ENCODE peak calls at places on chromosomes 11 and 22, in six cellular contexts. B is IMR-90, H is neuronal stem cell, S is mesenchymal stem cell, N is mesendoderm, V is H1. A is an unnamed sample.

GRCh38 chr22:36397081-36397766 is 9.5 kb upstream of the MYH9 start:
- DNase-seq in B (peak; percentile 72), H (no peak), S (peak; percentile 86), N (peak; percentile 84), V (no peak), A (peak; percentile 56)

GRCh38 chr11:1224491-1225385 is 1.9 kb downstream of the MUC5B start:
- DNase-seq in B (no peak), H (no peak), S (no peak), N (peak; percentile 67), V (peak; percentile 54), A (no peak)

GRCh38 chr11:134482865-134483264 is 70.8 kb upstream of the B3GAT1 start:
- DNase-seq in B (no peak), H (no peak), S (no peak), N (no peak), V (no peak), A (no peak)

GRCh38 chr11:567036-567628 is 6.4 kb downstream of the RASSF7 start:
- DNase-seq in B (no peak), H (no peak), S (no peak), N (no peak), V (no peak), A (no peak)

GRCh38 chr11:69842746-69843528 is 23.7 kb upstream of the FGF3 start:
- DNase-seq in B (no peak), H (no peak), S (no peak), N (peak; percentile 24), V (no peak), A (no peak)

GRCh38 chr22:20437253-20438065 is at the start of gene SCARF2:
- DNase-seq in B (peak; percentile 62), H (peak; percentile 56), S (peak; percentile 69), N (peak; percentile 79), V (peak; percentile 62), A (no peak)

GRCh38 chr22:41285441-41285819 is 557 bp downstream of the RANGAP1 start:
- DNase-seq in B (peak; percentile 96), H (peak; percentile 37), S (peak; percentile 97), N (peak; percentile 91), V (peak; percentile 49), A (peak; percentile 97)

GRCh38 chr11:95011376-95011775 is 13.7 kb upstream of the KDM4E start:
- DNase-seq in B (no peak), H (no peak), S (no peak), N (no peak), V (no peak), A (no peak)

GRCh38 chr11:34783816-34784317 is 132.3 kb downstream of the APIP start:
- DNase-seq in B (no peak), H (no peak), S (no peak), N (no peak), V (no peak), A (no peak)

GRCh38 chr11:120871924-120872323 is 152.0 kb upstream of the TBCEL start:
- DNase-seq in B (no peak), H (no peak), S (no peak), N (no peak), V (no peak), A (no peak)

GRCh38 chr11:65110354-65110861 is 1.3 kb upstream of the TM7SF2 start:
- DNase-seq in B (peak; percentile 74), H (peak; percentile 85), S (peak; percentile 85), N (peak; percentile 88), V (peak; percentile 100), A (peak; percentile 80)
- H3K4me3 ChIP-seq in B (no peak overlapping the region), H (no peak overlapping the region), S (no peak overlapping the region), N (no peak overlapping the region), V (no peak overlapping the region), A (no peak overlapping the region)

GRCh38 chr22:17007852-17008731 is at the start of gene GAB4:
- DNase-seq in B (no peak), H (no peak), S (no peak), N (no peak), V (peak; percentile 49), A (no peak)

GRCh38 chr22:17012267-17012666 is 4.2 kb upstream of the GAB4 start:
- DNase-seq in B (no peak), H (no peak), S (no peak), N (no peak), V (no peak), A (peak; percentile 60)

GRCh38 chr22:17009640-17010291 is 1.7 kb upstream of the GAB4 start:
- DNase-seq in B (no peak), H (no peak), S (no peak), N (peak; percentile 2), V (peak; percentile 54), A (no peak)

DNA sequence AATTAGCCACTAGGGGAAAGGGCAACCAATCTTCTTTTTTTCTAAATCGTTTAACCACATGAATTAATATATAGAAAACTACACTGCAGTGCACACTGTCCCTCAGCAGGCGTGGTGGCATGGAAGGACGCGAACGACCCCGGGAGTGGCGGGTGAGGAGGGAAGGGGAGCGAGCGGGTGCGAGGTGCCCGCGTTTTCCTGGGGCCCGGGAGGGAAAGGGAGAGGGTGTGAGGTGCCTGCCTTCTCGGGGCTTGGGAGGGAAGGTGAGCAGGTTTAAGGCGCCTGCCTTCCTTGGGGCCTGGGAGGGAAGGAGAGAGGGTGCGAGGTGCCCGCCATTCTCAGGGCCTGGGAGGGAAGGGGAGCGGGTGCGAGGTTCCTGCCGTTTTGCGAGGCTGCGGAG is 765 bp downstream of the GAB4 start:
- DNase-seq in B (no peak), H (no peak), S (no peak), N (no peak), V (peak; percentile 64), A (no peak)
- H4K8ac ChIP-seq in B (no peak overlapping the region), H (no peak overlapping the region), S (no peak overlapping the region), N (no peak overlapping the region), V (no peak overlapping the region), A (no peak overlapping the region)

DNA sequence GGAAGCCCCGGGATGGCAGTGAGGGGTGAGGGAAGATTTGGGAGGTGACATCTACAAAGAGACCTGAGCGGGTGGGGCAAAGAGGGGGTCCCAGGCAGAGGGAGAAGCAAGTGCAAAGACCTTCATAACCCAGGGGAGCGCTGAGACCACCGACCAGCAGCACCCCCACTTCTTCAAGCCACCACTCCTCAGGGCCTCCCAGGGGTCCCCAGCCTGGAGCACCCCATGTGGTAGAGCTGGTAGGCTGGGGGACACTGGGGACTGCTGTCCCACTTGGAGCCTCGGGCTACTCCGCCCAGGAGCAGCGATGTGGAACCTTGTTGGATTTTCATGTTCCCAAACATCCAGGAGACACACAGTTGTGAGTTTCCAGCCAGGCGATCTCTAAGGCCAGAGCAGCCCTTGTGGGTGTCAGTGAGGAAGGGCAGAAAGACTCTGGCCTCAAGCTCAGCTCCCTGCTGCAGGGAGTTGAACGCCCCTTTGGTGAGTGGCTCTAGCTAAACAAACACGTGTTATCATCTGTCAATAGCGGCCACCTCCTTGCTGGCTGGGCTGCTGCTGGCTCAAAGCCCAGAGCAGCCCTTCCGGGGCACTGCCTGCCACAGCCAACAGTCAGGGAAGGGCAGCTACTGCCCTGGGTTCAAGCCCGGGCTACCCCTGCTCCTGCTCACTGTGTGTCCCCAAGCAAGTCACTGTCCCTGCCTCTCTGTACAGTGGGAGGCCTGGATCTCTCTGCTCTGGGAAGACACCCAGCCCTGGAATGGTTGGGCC is 25.7 kb upstream of the CHKA start:
- DNase-seq in B (peak; percentile 50), H (no peak), S (peak; percentile 18), N (no peak), V (no peak), A (no peak)
- H3K4me3 ChIP-seq in B (no peak overlapping the region), H (no peak overlapping the region), S (no peak overlapping the region), N (no peak overlapping the region), V (no peak overlapping the region), A (no peak overlapping the region)

DNA sequence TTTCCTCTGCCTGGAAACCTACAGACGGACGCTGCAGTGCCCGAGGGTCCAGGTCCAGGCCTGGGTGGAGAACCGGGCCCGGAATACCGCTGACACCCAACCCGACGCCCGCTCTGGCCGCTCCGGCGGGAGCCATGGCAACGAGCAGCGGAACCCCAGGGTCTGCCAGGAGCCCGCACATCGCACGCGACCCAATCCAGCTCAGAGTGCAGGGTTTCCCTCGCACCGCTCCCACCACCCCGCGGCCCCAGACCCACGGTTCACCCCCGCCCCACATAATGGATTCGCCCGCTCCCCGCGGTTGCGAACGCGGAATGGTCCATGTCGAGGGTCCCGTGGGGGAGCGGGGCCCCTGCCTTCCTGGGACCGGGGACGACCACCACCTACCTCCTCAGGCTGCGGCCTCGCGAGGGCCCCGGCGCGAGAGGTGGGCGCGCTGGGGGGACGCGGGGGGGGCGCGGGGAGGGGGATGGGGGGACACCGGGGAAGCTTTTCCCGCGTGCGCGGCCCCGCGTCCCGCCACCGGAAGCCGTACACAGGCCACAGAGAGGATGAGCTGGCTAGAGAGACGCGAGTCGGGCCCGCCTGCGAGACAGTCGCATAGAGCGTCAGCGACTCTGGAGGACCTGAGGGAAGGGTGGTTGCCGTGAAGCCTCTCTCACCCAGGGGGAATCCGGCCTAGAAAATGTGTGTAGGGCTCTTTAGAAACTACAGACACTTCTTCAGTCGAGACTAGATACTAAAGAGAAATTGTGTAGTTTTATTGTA is at the start of gene SSRP1:
- DNase-seq in B (peak; percentile 83), H (peak; percentile 73), S (peak; percentile 91), N (peak; percentile 95), V (peak; percentile 82), A (peak; percentile 60)
- H4K8ac ChIP-seq in B (peak within 1 kb of the TSS; percentile 99), H (no peak within 1 kb of the TSS), S (peak within 1 kb of the TSS; percentile 70), N (no peak within 1 kb of the TSS), V (no peak within 1 kb of the TSS), A (peak within 1 kb of the TSS; percentile 91)

GRCh38 chr22:42285604-42286003 is 15.2 kb upstream of the TCF20 start:
- DNase-seq in B (no peak), H (no peak), S (no peak), N (no peak), V (no peak), A (no peak)
- H3K4me3 ChIP-seq in B (no peak overlapping the region), H (peak overlapping the region; percentile 19), S (no peak overlapping the region), N (no peak overlapping the region), V (no peak overlapping the region), A (no peak overlapping the region)

GRCh38 chr11:62694455-62695167 is 5.3 kb upstream of the LRRN4CL start:
- DNase-seq in B (peak; percentile 82), H (peak; percentile 77), S (peak; percentile 84), N (peak; percentile 89), V (peak; percentile 87), A (peak; percentile 71)
- H4K8ac ChIP-seq in B (no peak overlapping the region), H (no peak overlapping the region), S (no peak overlapping the region), N (no peak overlapping the region), V (peak overlapping the region; percentile 81), A (no peak overlapping the region)

GRCh38 chr11:78313898-78314297 is 103.7 kb downstream of the GAB2 start:
- DNase-seq in B (peak; percentile 12), H (no peak), S (no peak), N (no peak), V (no peak), A (peak; percentile 20)

GRCh38 chr11:78313181-78313788 is 104.3 kb downstream of the GAB2 start:
- DNase-seq in B (peak; percentile 79), H (no peak), S (peak; percentile 74), N (no peak), V (no peak), A (no peak)

GRCh38 chr11:78312712-78313111 is 104.9 kb downstream of the GAB2 start:
- DNase-seq in B (no peak), H (no peak), S (no peak), N (no peak), V (no peak), A (no peak)

GRCh38 chr11:78314753-78315152 is 102.9 kb downstream of the GAB2 start:
- DNase-seq in B (no peak), H (no peak), S (no peak), N (no peak), V (no peak), A (no peak)

GRCh38 chr11:78310500-78310909 is 107.1 kb downstream of the GAB2 start:
- DNase-seq in B (peak; percentile 35), H (no peak), S (no peak), N (no peak), V (no peak), A (no peak)
- H3K4me3 ChIP-seq in B (no peak overlapping the region), H (no peak overlapping the region), S (no peak overlapping the region), N (no peak overlapping the region), V (no peak overlapping the region), A (no peak overlapping the region)

A was measured in trophoblast cell.